ENCODE peak calls at places on chromosomes 1 and 21, in eight cellular contexts. P is ACHN, V is endothelial cell, L is skeletal muscle cell, I is cardiac fibroblast, U is putamen, F is mesenteric fat pad, G is Right ventricle myocardium superior. K is an unnamed sample.

GRCh38 chr1:227315500-227316346 is 2.6 kb downstream of the CDC42BPA start:
- DNase-seq in U (peak; percentile 42), P (peak; percentile 71), L (peak; percentile 38), F (no peak), G (no peak), I (peak; percentile 76), V (no peak), K (peak; percentile 63)

GRCh38 chr1:23376890-23377811 is 7.5 kb upstream of the ZNF436 start:
- DNase-seq in I (peak; percentile 74), V (no peak), U (no peak), G (peak; percentile 62), F (no peak), L (no peak), P (peak; percentile 23), K (peak; percentile 88)

GRCh38 chr21:45792682-45793383 is 149.3 kb downstream of the PCBP3 start:
- DNase-seq in U (no peak), V (no peak), G (no peak), P (no peak), L (no peak), F (no peak), I (no peak), K (no peak)

GRCh38 chr1:38005195-38006007 is at the start of gene FHL3:
- DNase-seq in G (peak; percentile 82), L (no peak), I (peak; percentile 73), U (no peak), P (peak; percentile 60), F (peak; percentile 89), V (peak; percentile 70), K (peak; percentile 40)

GRCh38 chr1:106937104-106937503 is 119.4 kb upstream of the PRMT6 start:
- DNase-seq in F (no peak), V (no peak), U (no peak), G (no peak), I (peak; percentile 45), P (peak; percentile 22), L (peak; percentile 95), K (no peak)

GRCh38 chr1:8925960-8926359 is 19.7 kb upstream of the CA6 start:
- DNase-seq in P (no peak), U (no peak), V (no peak), G (no peak), I (no peak), F (no peak), L (no peak), K (no peak)

GRCh38 chr1:204828352-204828850 is 42.3 kb upstream of the NFASC start:
- DNase-seq in G (peak; percentile 84), V (peak; percentile 84), F (no peak), P (peak; percentile 51), I (peak; percentile 38), U (peak; percentile 89), L (peak; percentile 20), K (no peak)

GRCh38 chr1:78833491-78833890 is 173.0 kb downstream of the ADGRL4 start:
- DNase-seq in F (no peak), P (no peak), V (no peak), L (peak; percentile 78), U (no peak), G (no peak), I (peak; percentile 83), K (no peak)

GRCh38 chr1:223031690-223032601 is 111.1 kb downstream of the TLR5 start:
- DNase-seq in L (peak; percentile 31), F (peak; percentile 22), I (peak; percentile 78), V (no peak), U (no peak), G (peak; percentile 71), P (no peak), K (no peak)

GRCh38 chr1:180156631-180157091 is 2.0 kb downstream of the QSOX1 start:
- DNase-seq in L (peak; percentile 34), U (no peak), I (peak; percentile 64), F (no peak), V (no peak), G (no peak), P (no peak), K (no peak)

GRCh38 chr1:169682077-169682476 is 29.3 kb downstream of the SELL start:
- DNase-seq in V (no peak), P (no peak), L (no peak), U (no peak), G (no peak), F (no peak), I (no peak), K (no peak)

K was measured in LoVo.